ENCODE peak calls at places on chromosome 13, in five cellular contexts. G is AG04450, P is brain microvascular endothelial cell, T is K562, F is kidney epithelial cell. B is an unnamed sample.

GRCh38 chr13:53200498-53201453 is 172.2 kb downstream of the OLFM4 start:
- DNase-seq in G (no peak), F (no peak), T (no peak), P (no peak), B (no peak)

GRCh38 chr13:95457294-95457693 is 95.2 kb upstream of the CLDN10 start:
- DNase-seq in F (no peak), G (no peak), T (no peak), P (peak; percentile 1), B (no peak)

GRCh38 chr13:73738626-73739025 is 395.6 kb downstream of the KLF12 start:
- DNase-seq in G (no peak), P (no peak), F (no peak), T (no peak), B (no peak)

GRCh38 chr13:112469071-112469745 is 93.1 kb downstream of the SPACA7 start:
- DNase-seq in F (no peak), G (no peak), T (no peak), P (no peak), B (no peak)

GRCh38 chr13:51007216-51007615 is 97.6 kb downstream of the RNASEH2B start:
- DNase-seq in T (no peak), G (no peak), F (no peak), P (no peak), B (no peak)

GRCh38 chr13:73057284-73058025 is 1.4 kb upstream of the KLF5 start:
- DNase-seq in G (no peak), P (no peak), T (no peak), F (no peak), B (no peak)

GRCh38 chr13:52414963-52415362 is 9.0 kb upstream of the THSD1 start:
- DNase-seq in F (no peak), P (peak; percentile 58), G (no peak), T (no peak), B (peak; percentile 7)

GRCh38 chr13:100542546-100543156 is 45.9 kb downstream of the GGACT start:
- DNase-seq in T (peak; percentile 15), F (no peak), P (peak; percentile 5), G (no peak), B (no peak)

GRCh38 chr13:100650321-100650720 is 24.3 kb downstream of the TMTC4 start:
- DNase-seq in G (no peak), P (no peak), F (no peak), T (no peak), B (no peak)

GRCh38 chr13:20414475-20415287 is 111.0 kb downstream of the CRYL1 start:
- DNase-seq in F (no peak), G (no peak), P (no peak), T (no peak), B (no peak)

GRCh38 chr13:99990045-99990977 is 8.7 kb downstream of the ZIC2 start:
- DNase-seq in F (no peak), P (no peak), T (no peak), G (no peak), B (no peak)

GRCh38 chr13:100230813-100231575 is 142.1 kb downstream of the PCCA start:
- DNase-seq in T (no peak), F (no peak), P (no peak), G (no peak), B (no peak)

GRCh38 chr13:51222510-51223283 is 499 bp downstream of the FAM124A start:
- DNase-seq in G (no peak), T (no peak), F (no peak), P (no peak), B (no peak)

GRCh38 chr13:73835138-73835721 is 299.0 kb downstream of the KLF12 start:
- DNase-seq in T (peak; percentile 22), F (no peak), G (no peak), P (no peak), B (peak; percentile 21)

GRCh38 chr13:35549481-35549880 is 73.0 kb upstream of the MAB21L1 start:
- DNase-seq in T (no peak), F (peak; percentile 18), G (no peak), P (peak; percentile 47), B (peak; percentile 25)

GRCh38 chr13:72666391-72666790 is 61.0 kb downstream of the MZT1 start:
- DNase-seq in G (no peak), F (no peak), P (no peak), T (no peak), B (no peak)

GRCh38 chr13:107203146-107203847 is 635.4 kb upstream of the ARGLU1 start:
- DNase-seq in G (no peak), P (peak; percentile 15), F (no peak), T (no peak), B (no peak)

GRCh38 chr13:46232281-46232680 is 20.6 kb downstream of the LRRC63 start:
- DNase-seq in T (no peak), G (no peak), F (no peak), P (no peak), B (no peak)

DNA sequence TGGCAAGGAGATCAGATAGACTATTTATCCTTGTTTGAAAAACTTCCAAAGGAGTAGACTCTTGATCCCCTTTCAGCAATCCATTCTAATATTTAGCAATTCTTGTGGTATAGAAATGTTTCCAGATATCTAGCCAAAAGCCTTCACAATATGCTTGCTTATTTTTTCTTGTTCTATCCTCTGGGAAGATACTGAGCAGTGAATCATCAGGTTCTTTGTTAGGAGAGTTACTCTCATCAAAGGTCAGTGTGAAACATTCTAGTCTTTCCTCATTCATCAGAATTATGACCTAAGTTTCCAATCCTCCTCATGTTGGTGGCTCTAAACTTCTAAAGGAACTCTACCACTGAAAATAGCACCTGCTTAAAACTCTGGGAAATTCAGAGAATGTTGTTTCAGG is 3.9 kb downstream of the GPC6 start:
- DNase-seq in F (peak; percentile 38), P (no peak), G (no peak), T (no peak), B (no peak)
- TF ChIP-seq CTCF in F (no peak), P (no peak), G (no peak), T (no peak), B (no peak)

GRCh38 chr13:27302643-27303262 is 32.1 kb downstream of the RASL11A start:
- DNase-seq in P (no peak), T (no peak), G (no peak), F (no peak), B (no peak)
- H3K4me3 ChIP-seq in P (no peak overlapping the region), T (no peak overlapping the region), G (no peak overlapping the region), F (no peak overlapping the region), B (no peak overlapping the region)

GRCh38 chr13:96963786-96964475 is 30.3 kb downstream of the OXGR1 start:
- DNase-seq in F (no peak), P (no peak), G (no peak), T (no peak), B (no peak)

GRCh38 chr13:96966415-96967102 is 27.7 kb downstream of the OXGR1 start:
- DNase-seq in F (no peak), P (no peak), T (no peak), G (no peak), B (no peak)

GRCh38 chr13:96968027-96968426 is 26.2 kb downstream of the OXGR1 start:
- DNase-seq in F (no peak), T (no peak), G (no peak), P (no peak), B (no peak)

GRCh38 chr13:96967248-96967745 is 27.0 kb downstream of the OXGR1 start:
- DNase-seq in P (no peak), F (no peak), G (no peak), T (peak; percentile 64), B (no peak)
- TF ChIP-seq CTCF in P (no peak), F (no peak), G (no peak), T (peak; percentile 35), B (no peak)

GRCh38 chr13:113724016-113724758 is 34.8 kb upstream of the TMEM255B start:
- DNase-seq in G (no peak), P (no peak), T (no peak), F (no peak), B (no peak)
- H3K4me3 ChIP-seq in G (no peak overlapping the region), P (no peak overlapping the region), T (no peak overlapping the region), F (no peak overlapping the region), B (no peak overlapping the region)

GRCh38 chr13:33606692-33607091 is 211.3 kb upstream of the RFC3 start:
- DNase-seq in G (no peak), F (no peak), P (no peak), T (no peak), B (no peak)
- TF ChIP-seq CTCF in G (no peak), F (no peak), P (peak; percentile 40), T (no peak), B (no peak)

GRCh38 chr13:110647365-110647737 is 32.0 kb downstream of the NAXD start:
- DNase-seq in G (no peak), F (no peak), P (no peak), T (no peak), B (no peak)
- H3K4me3 ChIP-seq in G (no peak overlapping the region), F (no peak overlapping the region), P (no peak overlapping the region), T (no peak overlapping the region), B (no peak overlapping the region)

GRCh38 chr13:44818428-44818827 is 170.8 kb downstream of the NUFIP1 start:
- DNase-seq in G (no peak), P (peak; percentile 29), F (no peak), T (peak; percentile 13), B (no peak)
- TF ChIP-seq CTCF in G (peak; percentile 20), P (peak; percentile 44), F (peak; percentile 14), T (peak; percentile 8), B (no peak)

GRCh38 chr13:57631607-57632275 is at the start of gene PCDH17:
- DNase-seq in F (no peak), G (no peak), P (peak; percentile 25), T (no peak), B (no peak)
- H3K4me3 ChIP-seq in F (peak within 1 kb of the TSS; percentile 44), G (peak within 1 kb of the TSS; percentile 39), P (peak within 1 kb of the TSS; percentile 66), T (no peak within 1 kb of the TSS), B (no peak within 1 kb of the TSS)

DNA sequence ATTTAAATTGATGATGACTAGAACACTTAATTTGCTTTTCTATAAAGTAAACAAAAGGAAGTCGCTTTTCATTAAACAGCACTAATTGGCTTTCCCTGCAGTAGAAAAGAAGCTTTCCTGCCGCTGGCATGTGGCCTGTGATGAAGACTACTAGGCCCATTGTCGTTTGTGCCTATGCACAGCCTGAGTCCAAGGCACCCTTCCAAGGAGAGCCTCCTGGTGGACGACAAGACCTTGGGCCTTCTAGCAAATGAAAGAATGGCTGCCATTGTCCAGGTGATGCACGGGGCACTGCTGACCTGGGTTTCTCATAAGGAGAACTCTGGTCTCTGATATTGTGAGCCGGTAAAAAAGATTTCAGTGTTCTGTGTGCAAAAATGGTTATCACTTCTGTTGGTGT is 233.0 kb downstream of the COL4A1 start:
- DNase-seq in G (no peak), P (no peak), F (no peak), T (no peak), B (no peak)
- TF ChIP-seq CTCF in G (no peak), P (peak; percentile 31), F (no peak), T (no peak), B (no peak)

GRCh38 chr13:43309301-43309700 is 285.9 kb downstream of the DNAJC15 start:
- DNase-seq in F (no peak), P (no peak), T (no peak), G (no peak), B (no peak)

GRCh38 chr13:43307221-43307920 is 284.0 kb downstream of the DNAJC15 start:
- DNase-seq in F (no peak), P (no peak), T (no peak), G (no peak), B (no peak)

GRCh38 chr13:43306364-43306763 is 283.0 kb downstream of the DNAJC15 start:
- DNase-seq in T (no peak), P (no peak), F (no peak), G (no peak), B (no peak)

GRCh38 chr13:43305416-43305815 is 282.0 kb downstream of the DNAJC15 start:
- DNase-seq in G (no peak), F (no peak), P (no peak), T (no peak), B (no peak)

GRCh38 chr13:43307921-43308433 is 284.6 kb downstream of the DNAJC15 start:
- DNase-seq in F (peak; percentile 86), G (peak; percentile 59), T (no peak), P (peak; percentile 93), B (peak; percentile 85)
- H3K4me3 ChIP-seq in F (no peak overlapping the region), G (no peak overlapping the region), T (no peak overlapping the region), P (no peak overlapping the region), B (no peak overlapping the region)